ENCODE peak calls at places on chromosomes 3 and 15, in eight cellular contexts. L is GM12891, R is tibial nerve, Q is HCT116, D is adrenal gland, H is ovary, G is K562, V is GM12892. S is an unnamed sample.
A peak's percentile ranks its signal among the peaks of the same experiment; 100 is the strongest.

GRCh38 chr3:178507507-178508442 is 28.5 kb upstream of the KCNMB2 start:
- DNase-seq in H (no peak), R (no peak), G (no peak), L (no peak), V (no peak), D (no peak), Q (no peak), S (peak; percentile 38)

GRCh38 chr3:161599702-161600101 is 103.1 kb downstream of the OTOL1 start:
- DNase-seq in D (no peak), G (no peak), Q (no peak), H (no peak), L (no peak), V (no peak), R (no peak), S (no peak)

GRCh38 chr15:89377842-89378698 is 43.4 kb upstream of the POLG start:
- DNase-seq in Q (no peak), D (no peak), R (no peak), H (no peak), V (no peak), G (no peak), L (no peak), S (no peak)

GRCh38 chr3:99534951-99535704 is 103.3 kb upstream of the COL8A1 start:
- DNase-seq in L (no peak), H (no peak), V (no peak), D (no peak), G (no peak), R (no peak), Q (no peak), S (no peak)

GRCh38 chr3:118550122-118550521 is 484.5 kb downstream of the IGSF11 start:
- DNase-seq in D (no peak), G (no peak), V (no peak), Q (no peak), L (no peak), R (no peak), H (no peak), S (no peak)

GRCh38 chr3:101039285-101039684 is 46.1 kb upstream of the ABI3BP start:
- DNase-seq in Q (no peak), L (no peak), R (no peak), G (no peak), D (no peak), V (no peak), H (no peak), S (no peak)

GRCh38 chr3:183650554-183650953 is 15.1 kb downstream of the KLHL24 start:
- DNase-seq in H (no peak), R (no peak), Q (no peak), G (no peak), V (no peak), L (no peak), D (no peak), S (no peak)

GRCh38 chr15:88476635-88477038 is 9.1 kb downstream of the MRPS11 start:
- DNase-seq in L (no peak), H (peak; percentile 35), R (peak; percentile 37), D (peak; percentile 80), V (no peak), G (peak; percentile 66), Q (peak; percentile 15), S (peak; percentile 55)

GRCh38 chr3:128309026-128309425 is 155.7 kb downstream of the EEFSEC start:
- DNase-seq in Q (no peak), L (no peak), H (no peak), D (peak; percentile 40), G (no peak), V (no peak), R (no peak), S (peak; percentile 68)

GRCh38 chr3:179726075-179726742 is 73.4 kb downstream of the USP13 start:
- DNase-seq in G (no peak), D (no peak), H (no peak), L (no peak), Q (no peak), R (no peak), V (no peak), S (peak; percentile 33)

GRCh38 chr15:49876401-49877038 is 242.5 kb downstream of the ATP8B4 start:
- DNase-seq in V (no peak), D (no peak), Q (peak; percentile 12), G (peak; percentile 6), H (no peak), R (no peak), L (no peak), S (no peak)

GRCh38 chr3:152943645-152944044 is 108.7 kb downstream of the P2RY1 start:
- DNase-seq in H (no peak), Q (peak; percentile 33), G (no peak), D (no peak), R (no peak), L (no peak), V (no peak), S (no peak)

GRCh38 chr3:41363830-41364523 is 164.7 kb downstream of the CTNNB1 start:
- DNase-seq in G (no peak), R (no peak), L (no peak), Q (no peak), V (no peak), H (no peak), D (no peak), S (no peak)

GRCh38 chr3:111715911-111716523 is 120.9 kb upstream of the ZBED2 start:
- DNase-seq in L (no peak), G (peak; percentile 36), D (peak; percentile 79), Q (no peak), H (no peak), R (peak; percentile 34), V (no peak), S (peak; percentile 46)

GRCh38 chr3:111709645-111710044 is 114.5 kb upstream of the ZBED2 start:
- DNase-seq in Q (no peak), G (no peak), L (no peak), R (no peak), H (no peak), D (no peak), V (no peak), S (no peak)

GRCh38 chr3:111713833-111714232 is 118.7 kb upstream of the ZBED2 start:
- DNase-seq in H (no peak), D (no peak), Q (no peak), R (no peak), G (no peak), L (no peak), V (no peak), S (no peak)

GRCh38 chr3:111714305-111714704 is 119.2 kb upstream of the ZBED2 start:
- DNase-seq in G (no peak), V (no peak), R (no peak), Q (no peak), H (no peak), D (no peak), L (no peak), S (no peak)

DNA sequence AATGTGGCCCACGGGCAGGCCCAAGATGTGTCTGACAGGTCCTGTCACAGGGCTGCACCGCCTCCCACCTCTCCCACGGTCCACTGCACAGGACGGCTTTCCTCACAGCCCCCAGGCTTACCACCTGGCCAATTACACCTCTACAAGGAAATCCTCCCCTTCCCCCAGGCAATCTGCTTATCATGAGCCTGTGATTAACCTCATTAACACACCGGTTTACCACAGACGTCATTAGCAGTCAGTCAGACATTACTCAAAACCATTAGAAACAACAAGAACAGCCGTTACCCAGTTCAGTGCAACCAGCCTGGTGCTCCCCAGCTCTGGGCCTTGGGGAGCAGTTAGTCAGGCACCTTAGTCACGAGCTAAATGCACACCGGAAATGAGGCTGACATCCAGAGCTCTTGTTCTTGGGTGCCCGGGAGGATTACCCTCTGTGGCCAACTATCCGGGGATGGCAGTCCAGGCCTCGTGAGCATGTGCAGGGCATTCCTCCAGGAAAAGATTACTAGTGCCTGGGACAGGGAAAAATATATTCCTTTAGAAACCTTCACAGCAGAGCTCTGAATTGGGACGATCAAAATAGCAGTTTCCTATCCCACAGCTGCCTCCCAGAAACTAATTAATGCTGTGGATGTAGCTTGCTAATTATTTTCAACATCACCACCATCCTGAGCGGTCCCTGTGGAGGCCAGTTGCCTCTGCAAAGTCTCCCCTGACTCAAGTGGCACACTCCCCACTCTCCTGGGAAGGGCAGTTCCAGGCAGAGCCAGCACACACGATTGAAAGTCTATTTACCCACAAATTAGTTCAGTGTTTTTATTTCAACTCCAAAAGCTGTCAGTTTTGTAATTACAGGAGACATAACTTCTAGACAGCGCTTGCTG is 117.4 kb upstream of the ZBED2 start:
- DNase-seq in Q (no peak), D (no peak), R (no peak), H (no peak), L (no peak), V (no peak), G (no peak), S (no peak)
- TF ChIP-seq POLR2A in Q (no peak), D (no peak), R (no peak), H (no peak), L (no peak), V (no peak), G (no peak), S (no peak)

DNA sequence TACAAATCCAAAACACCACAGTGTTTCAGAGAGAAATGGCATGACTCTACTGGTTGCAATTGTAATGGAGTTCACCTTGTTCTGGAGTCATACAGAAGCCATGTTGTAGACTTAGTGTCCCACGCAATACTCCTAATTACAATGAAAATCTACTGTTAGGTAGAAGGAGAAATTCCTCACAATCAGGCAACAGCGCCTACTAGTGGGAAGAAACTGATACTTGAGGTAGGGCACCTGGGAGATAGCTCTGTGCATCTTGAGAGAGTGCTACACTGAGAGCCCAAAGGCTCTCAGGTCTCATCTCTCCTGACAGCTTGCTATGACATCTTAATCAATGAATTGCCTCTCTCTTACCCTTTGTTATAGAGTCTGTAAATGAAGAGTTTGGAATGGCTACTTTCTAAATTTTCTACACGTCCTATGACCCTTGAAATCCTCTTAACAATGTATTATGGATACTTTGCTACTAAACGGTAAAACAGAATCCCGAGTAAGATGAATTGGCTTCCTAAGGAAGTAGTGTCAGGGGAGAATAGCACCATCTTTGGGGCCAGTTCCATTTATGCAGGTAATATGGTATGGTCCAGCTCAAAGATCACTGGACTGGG is 422.7 kb upstream of the TPRG1 start:
- DNase-seq in V (no peak), H (no peak), Q (peak; percentile 15), L (no peak), G (peak; percentile 16), D (no peak), R (no peak), S (no peak)
- TF ChIP-seq POLR2A in V (no peak), H (no peak), Q (no peak), L (no peak), G (no peak), D (no peak), R (no peak), S (no peak)

GRCh38 chr15:40347559-40348470 is 3.0 kb upstream of the PHGR1 start:
- DNase-seq in D (no peak), L (no peak), G (no peak), H (no peak), R (no peak), V (no peak), Q (no peak), S (no peak)
- TF ChIP-seq POLR2A in D (no peak), L (no peak), G (no peak), H (no peak), R (no peak), V (no peak), Q (no peak), S (no peak)

DNA sequence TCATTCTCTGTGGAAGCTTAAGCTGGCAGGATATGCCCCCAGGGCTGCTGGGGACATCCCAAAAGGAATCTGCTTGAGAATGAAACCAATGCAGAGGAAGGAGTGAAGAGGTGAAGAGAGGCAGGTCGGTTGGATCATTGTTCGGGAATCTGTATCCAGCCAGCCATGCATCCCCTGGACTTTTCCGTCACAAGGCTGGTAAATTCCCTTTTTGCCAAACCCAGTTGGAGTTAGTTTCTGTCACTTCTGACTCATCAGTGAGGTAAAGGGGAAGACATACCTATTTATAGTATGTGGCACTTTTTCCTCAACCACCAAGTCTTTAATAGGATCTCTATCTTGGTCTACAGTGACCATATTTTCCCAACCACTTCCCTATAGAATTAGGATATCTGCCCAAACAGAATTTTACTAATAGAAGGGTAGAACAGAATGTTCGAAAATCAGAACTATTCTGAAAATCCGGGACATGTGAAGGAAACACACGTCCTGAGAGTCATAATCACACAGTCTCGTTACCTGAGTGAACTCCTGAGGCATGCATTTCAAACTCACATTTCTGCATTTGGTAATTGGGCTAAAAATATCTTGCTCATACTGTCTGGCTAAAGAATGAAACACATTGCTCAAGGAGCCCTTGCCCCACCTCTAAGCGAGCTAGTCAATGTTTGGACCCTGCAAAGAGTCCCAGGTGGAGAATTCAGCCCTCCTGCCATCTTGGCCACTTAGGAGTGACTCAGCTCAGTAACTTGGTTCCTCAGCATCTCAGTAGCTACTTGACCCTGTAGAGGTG is 289.7 kb upstream of the ADAMTS9 start:
- DNase-seq in R (no peak), L (no peak), Q (no peak), D (no peak), V (no peak), G (no peak), H (no peak), S (no peak)
- TF ChIP-seq POLR2A in R (no peak), L (no peak), Q (no peak), D (no peak), V (no peak), G (no peak), H (no peak), S (no peak)

S was measured in heart left ventricle.